ENCODE peak calls at places on chromosomes 4 and X, in ten cellular contexts. One of them, this sample, is unnamed. For H3K9me3, the result is how much of the 10 kb centered on the place peaks cover.

GRCh38 chr4:535181-535923 is 36.3 kb downstream of the PIGG start:
- DNase-seq in IMR-90: no peak
- DNase-seq in ascending aorta: no peak
- DNase-seq in endothelial cell of umbilical vein: no peak
- DNase-seq in psoas muscle: no peak
- DNase-seq in heart left ventricle: peak
- DNase-seq in WERI-Rb-1: no peak
- DNase-seq in fibroblast of lung: no peak
- DNase-seq in colonic mucosa: no peak
- DNase-seq in cardiac muscle cell: no peak
- DNase-seq in this sample: no peak

GRCh38 chr4:140252144-140252741 is 98.3 kb upstream of the MAML3 start:
- DNase-seq in colonic mucosa: peak
- DNase-seq in IMR-90: no peak
- DNase-seq in WERI-Rb-1: peak
- DNase-seq in endothelial cell of umbilical vein: peak
- DNase-seq in psoas muscle: peak
- DNase-seq in heart left ventricle: no peak
- DNase-seq in fibroblast of lung: no peak
- DNase-seq in ascending aorta: peak
- DNase-seq in cardiac muscle cell: no peak
- DNase-seq in this sample: peak

GRCh38 chr4:105686571-105686970 is 21.9 kb downstream of the INTS12 start:
- DNase-seq in psoas muscle: no peak
- DNase-seq in heart left ventricle: no peak
- DNase-seq in ascending aorta: no peak
- DNase-seq in colonic mucosa: no peak
- DNase-seq in fibroblast of lung: no peak
- DNase-seq in WERI-Rb-1: no peak
- DNase-seq in IMR-90: no peak
- DNase-seq in cardiac muscle cell: no peak
- DNase-seq in endothelial cell of umbilical vein: no peak
- DNase-seq in this sample: no peak

GRCh38 chr4:48445704-48446103 is 37.4 kb upstream of the SLC10A4 start:
- DNase-seq in ascending aorta: no peak
- DNase-seq in fibroblast of lung: no peak
- DNase-seq in endothelial cell of umbilical vein: peak
- DNase-seq in heart left ventricle: no peak
- DNase-seq in colonic mucosa: no peak
- DNase-seq in IMR-90: peak
- DNase-seq in WERI-Rb-1: no peak
- DNase-seq in psoas muscle: no peak
- DNase-seq in cardiac muscle cell: peak
- DNase-seq in this sample: no peak

GRCh38 chr4:99324361-99324760 is 3.2 kb upstream of the ADH1B start:
- DNase-seq in ascending aorta: no peak
- DNase-seq in cardiac muscle cell: no peak
- DNase-seq in psoas muscle: no peak
- DNase-seq in heart left ventricle: no peak
- DNase-seq in fibroblast of lung: no peak
- DNase-seq in colonic mucosa: no peak
- DNase-seq in IMR-90: no peak
- DNase-seq in WERI-Rb-1: no peak
- DNase-seq in endothelial cell of umbilical vein: no peak
- DNase-seq in this sample: no peak

GRCh38 chr4:3041192-3042142 is 32.9 kb downstream of the HTT-AS start:
- DNase-seq in psoas muscle: peak
- DNase-seq in ascending aorta: peak
- DNase-seq in fibroblast of lung: peak
- DNase-seq in IMR-90: peak
- DNase-seq in WERI-Rb-1: no peak
- DNase-seq in endothelial cell of umbilical vein: peak
- DNase-seq in colonic mucosa: peak
- DNase-seq in heart left ventricle: peak
- DNase-seq in cardiac muscle cell: no peak
- DNase-seq in this sample: peak

GRCh38 chr4:144360394-144360793 is 219.9 kb upstream of the GYPA start:
- DNase-seq in WERI-Rb-1: no peak
- DNase-seq in psoas muscle: no peak
- DNase-seq in fibroblast of lung: no peak
- DNase-seq in ascending aorta: no peak
- DNase-seq in IMR-90: no peak
- DNase-seq in heart left ventricle: no peak
- DNase-seq in colonic mucosa: no peak
- DNase-seq in endothelial cell of umbilical vein: no peak
- DNase-seq in cardiac muscle cell: no peak
- DNase-seq in this sample: no peak

GRCh38 chr4:139454111-139454600 is at the start of gene RAB33B:
- DNase-seq in WERI-Rb-1: no peak
- DNase-seq in psoas muscle: no peak
- DNase-seq in endothelial cell of umbilical vein: no peak
- DNase-seq in ascending aorta: peak
- DNase-seq in IMR-90: peak
- DNase-seq in heart left ventricle: no peak
- DNase-seq in cardiac muscle cell: no peak
- DNase-seq in fibroblast of lung: peak
- DNase-seq in colonic mucosa: no peak
- DNase-seq in this sample: no peak

GRCh38 chr4:183722738-183723560 is 63.9 kb downstream of the TRAPPC11 start:
- DNase-seq in psoas muscle: peak
- DNase-seq in fibroblast of lung: peak
- DNase-seq in endothelial cell of umbilical vein: peak
- DNase-seq in IMR-90: peak
- DNase-seq in WERI-Rb-1: peak
- DNase-seq in cardiac muscle cell: peak
- DNase-seq in ascending aorta: peak
- DNase-seq in colonic mucosa: peak
- DNase-seq in heart left ventricle: peak
- DNase-seq in this sample: peak

GRCh38 chr4:173522874-173523395 is 7.1 kb downstream of the HAND2 start:
- DNase-seq in WERI-Rb-1: no peak
- DNase-seq in psoas muscle: no peak
- DNase-seq in endothelial cell of umbilical vein: no peak
- DNase-seq in IMR-90: no peak
- DNase-seq in fibroblast of lung: no peak
- DNase-seq in ascending aorta: no peak
- DNase-seq in heart left ventricle: peak
- DNase-seq in cardiac muscle cell: no peak
- DNase-seq in colonic mucosa: no peak
- DNase-seq in this sample: no peak

GRCh38 chr4:185997287-185997686 is 71.7 kb upstream of the TLR3 start:
- DNase-seq in WERI-Rb-1: no peak
- DNase-seq in colonic mucosa: no peak
- DNase-seq in IMR-90: no peak
- DNase-seq in cardiac muscle cell: no peak
- DNase-seq in endothelial cell of umbilical vein: no peak
- DNase-seq in psoas muscle: no peak
- DNase-seq in heart left ventricle: peak
- DNase-seq in fibroblast of lung: no peak
- DNase-seq in ascending aorta: no peak
- DNase-seq in this sample: no peak

GRCh38 chr4:80788798-80789197 is 241.7 kb upstream of the BMP3 start:
- DNase-seq in ascending aorta: no peak
- DNase-seq in psoas muscle: no peak
- DNase-seq in cardiac muscle cell: peak
- DNase-seq in IMR-90: peak
- DNase-seq in endothelial cell of umbilical vein: no peak
- DNase-seq in heart left ventricle: no peak
- DNase-seq in fibroblast of lung: peak
- DNase-seq in WERI-Rb-1: no peak
- DNase-seq in colonic mucosa: no peak
- DNase-seq in this sample: no peak

GRCh38 chrX:11341274-11342256 is 48.4 kb downstream of the AMELX start:
- DNase-seq in psoas muscle: peak
- DNase-seq in fibroblast of lung: peak
- DNase-seq in cardiac muscle cell: no peak
- DNase-seq in IMR-90: peak
- DNase-seq in endothelial cell of umbilical vein: peak
- DNase-seq in WERI-Rb-1: no peak
- DNase-seq in colonic mucosa: peak
- DNase-seq in heart left ventricle: peak
- DNase-seq in ascending aorta: peak
- DNase-seq in this sample: peak

GRCh38 chr4:97395980-97396562 is 747.2 kb downstream of the STPG2 start:
- DNase-seq in WERI-Rb-1: peak
- DNase-seq in ascending aorta: no peak
- DNase-seq in endothelial cell of umbilical vein: no peak
- DNase-seq in heart left ventricle: no peak
- DNase-seq in colonic mucosa: no peak
- DNase-seq in psoas muscle: no peak
- DNase-seq in cardiac muscle cell: no peak
- DNase-seq in fibroblast of lung: no peak
- DNase-seq in IMR-90: no peak
- DNase-seq in this sample: no peak

DNA sequence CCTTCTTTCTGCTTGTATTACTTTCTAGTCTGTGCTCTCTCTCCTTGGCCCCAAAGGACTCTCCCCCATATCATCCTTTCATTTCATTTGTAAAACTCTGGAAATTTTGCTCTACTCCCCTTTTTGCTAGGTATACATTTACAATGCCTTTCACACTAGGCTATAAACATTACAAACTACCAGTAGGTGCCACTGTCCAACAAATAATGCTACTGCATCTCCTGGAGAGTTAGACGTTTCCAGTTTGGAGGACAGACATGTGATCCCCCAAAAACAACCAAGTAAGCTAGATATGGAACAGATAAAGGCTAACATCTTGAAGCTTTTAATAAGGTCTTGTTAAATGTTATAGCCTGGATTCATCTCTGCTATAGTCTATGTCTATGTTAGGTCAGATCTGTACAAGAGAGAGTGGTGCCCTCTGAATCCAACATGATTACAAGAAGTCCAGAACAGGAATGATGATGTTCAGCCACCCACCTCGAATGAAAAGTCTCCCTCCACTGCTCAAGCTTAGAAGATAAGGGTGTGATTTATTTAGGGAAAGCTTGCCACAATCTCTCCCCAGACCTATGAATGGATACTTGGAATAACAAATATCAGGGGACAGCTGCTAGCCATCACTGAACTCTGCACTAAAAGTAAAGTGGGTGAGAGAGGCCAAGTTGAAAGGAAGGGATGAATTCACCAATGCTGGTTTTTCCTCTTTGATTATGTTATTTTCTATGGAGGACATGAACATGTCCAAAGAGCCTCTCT is 14.3 kb downstream of the CBR4 start:
- DNase-seq in heart left ventricle: no peak
- DNase-seq in endothelial cell of umbilical vein: peak
- DNase-seq in colonic mucosa: no peak
- DNase-seq in WERI-Rb-1: no peak
- DNase-seq in cardiac muscle cell: no peak
- DNase-seq in ascending aorta: no peak
- DNase-seq in fibroblast of lung: no peak
- DNase-seq in psoas muscle: no peak
- DNase-seq in IMR-90: peak
- DNase-seq in this sample: no peak
- TF ChIP-seq CTCF in heart left ventricle: peak
- TF ChIP-seq CTCF in endothelial cell of umbilical vein: peak
- TF ChIP-seq CTCF in colonic mucosa: no peak
- TF ChIP-seq CTCF in WERI-Rb-1: no peak
- TF ChIP-seq CTCF in cardiac muscle cell: peak
- TF ChIP-seq CTCF in ascending aorta: no peak
- TF ChIP-seq CTCF in fibroblast of lung: no peak
- TF ChIP-seq CTCF in psoas muscle: peak
- TF ChIP-seq CTCF in IMR-90: peak
- TF ChIP-seq CTCF in this sample: peak

GRCh38 chr4:44070843-44071242 is 377.8 kb downstream of the KCTD8 start:
- DNase-seq in endothelial cell of umbilical vein: no peak
- DNase-seq in IMR-90: no peak
- DNase-seq in colonic mucosa: no peak
- DNase-seq in psoas muscle: no peak
- DNase-seq in fibroblast of lung: no peak
- DNase-seq in heart left ventricle: no peak
- DNase-seq in ascending aorta: no peak
- DNase-seq in cardiac muscle cell: no peak
- DNase-seq in WERI-Rb-1: no peak
- DNase-seq in this sample: no peak
- H3K9me3 ChIP-seq in endothelial cell of umbilical vein: under half
- H3K9me3 ChIP-seq in IMR-90: under half
- H3K9me3 ChIP-seq in colonic mucosa: under half
- H3K9me3 ChIP-seq in psoas muscle: under half
- H3K9me3 ChIP-seq in fibroblast of lung: under half
- H3K9me3 ChIP-seq in heart left ventricle: under half
- H3K9me3 ChIP-seq in ascending aorta: under half
- H3K9me3 ChIP-seq in cardiac muscle cell: under half
- H3K9me3 ChIP-seq in WERI-Rb-1: under half
- H3K9me3 ChIP-seq in this sample: under half

DNA sequence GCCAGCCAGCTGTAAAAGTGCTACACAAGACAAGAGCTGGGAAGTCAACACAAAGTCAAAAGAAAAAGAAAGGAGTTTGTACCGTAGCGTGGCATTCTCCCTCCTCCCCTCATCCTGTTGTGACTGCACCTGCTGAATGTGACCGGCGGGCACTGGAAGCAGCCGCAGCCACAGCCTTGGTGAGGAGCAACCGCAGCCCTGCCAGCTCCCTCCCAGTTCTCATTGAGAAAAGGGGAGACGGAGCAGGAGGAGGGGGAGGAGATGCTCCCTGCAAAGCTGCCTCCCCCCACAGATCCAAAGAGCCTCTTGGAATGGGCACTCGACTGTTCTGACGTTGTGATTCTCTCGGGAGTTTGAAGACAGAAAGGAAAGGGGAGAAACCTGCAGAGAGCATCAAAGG is 429.9 kb downstream of the MAPK10 start:
- DNase-seq in endothelial cell of umbilical vein: peak
- DNase-seq in WERI-Rb-1: no peak
- DNase-seq in cardiac muscle cell: peak
- DNase-seq in IMR-90: no peak
- DNase-seq in fibroblast of lung: no peak
- DNase-seq in heart left ventricle: peak
- DNase-seq in ascending aorta: no peak
- DNase-seq in psoas muscle: no peak
- DNase-seq in colonic mucosa: peak
- DNase-seq in this sample: no peak
- H3K4me3 ChIP-seq in endothelial cell of umbilical vein: no peak
- H3K4me3 ChIP-seq in WERI-Rb-1: no peak
- H3K4me3 ChIP-seq in cardiac muscle cell: no peak
- H3K4me3 ChIP-seq in IMR-90: no peak
- H3K4me3 ChIP-seq in fibroblast of lung: no peak
- H3K4me3 ChIP-seq in heart left ventricle: no peak
- H3K4me3 ChIP-seq in ascending aorta: peak
- H3K4me3 ChIP-seq in psoas muscle: no peak
- H3K4me3 ChIP-seq in colonic mucosa: peak
- H3K4me3 ChIP-seq in this sample: no peak

GRCh38 chr4:68494688-68495087 is 47.4 kb downstream of the TMPRSS11E start:
- DNase-seq in IMR-90: no peak
- DNase-seq in ascending aorta: no peak
- DNase-seq in fibroblast of lung: no peak
- DNase-seq in heart left ventricle: no peak
- DNase-seq in psoas muscle: no peak
- DNase-seq in endothelial cell of umbilical vein: no peak
- DNase-seq in cardiac muscle cell: no peak
- DNase-seq in colonic mucosa: no peak
- DNase-seq in WERI-Rb-1: no peak
- DNase-seq in this sample: no peak

GRCh38 chr4:68499021-68499420 is 51.8 kb downstream of the TMPRSS11E start:
- DNase-seq in heart left ventricle: no peak
- DNase-seq in cardiac muscle cell: no peak
- DNase-seq in fibroblast of lung: no peak
- DNase-seq in ascending aorta: no peak
- DNase-seq in colonic mucosa: no peak
- DNase-seq in endothelial cell of umbilical vein: no peak
- DNase-seq in IMR-90: no peak
- DNase-seq in psoas muscle: no peak
- DNase-seq in WERI-Rb-1: no peak
- DNase-seq in this sample: no peak

GRCh38 chr4:68498413-68499007 is 51.2 kb downstream of the TMPRSS11E start:
- DNase-seq in WERI-Rb-1: peak
- DNase-seq in heart left ventricle: no peak
- DNase-seq in ascending aorta: no peak
- DNase-seq in fibroblast of lung: peak
- DNase-seq in IMR-90: peak
- DNase-seq in endothelial cell of umbilical vein: peak
- DNase-seq in cardiac muscle cell: peak
- DNase-seq in psoas muscle: no peak
- DNase-seq in colonic mucosa: peak
- DNase-seq in this sample: peak
- TF ChIP-seq CTCF in WERI-Rb-1: peak
- TF ChIP-seq CTCF in heart left ventricle: peak
- TF ChIP-seq CTCF in ascending aorta: peak
- TF ChIP-seq CTCF in fibroblast of lung: peak
- TF ChIP-seq CTCF in IMR-90: peak
- TF ChIP-seq CTCF in endothelial cell of umbilical vein: peak
- TF ChIP-seq CTCF in cardiac muscle cell: peak
- TF ChIP-seq CTCF in psoas muscle: peak
- TF ChIP-seq CTCF in colonic mucosa: peak
- TF ChIP-seq CTCF in this sample: peak

This sample was measured in adrenal gland.